ENCODE peak calls at places on chromosomes 5 and 9, in six cellular contexts. One of them, this sample, is unnamed.

GRCh38 chr5:20554001-20554400 is 566.0 kb upstream of the CDH18 start:
- DNase-seq in H1: no peak
- DNase-seq in GM12878: no peak
- DNase-seq in SK-N-SH: no peak
- DNase-seq in HepG2: no peak
- DNase-seq in Panc1: no peak
- DNase-seq in this sample: no peak

GRCh38 chr5:107653685-107654084 is 17.1 kb downstream of the EFNA5 start:
- DNase-seq in Panc1: no peak
- DNase-seq in GM12878: no peak
- DNase-seq in SK-N-SH: no peak
- DNase-seq in HepG2: no peak
- DNase-seq in H1: no peak
- DNase-seq in this sample: no peak

GRCh38 chr5:176415240-176416122 is 858 bp downstream of the CLTB start:
- DNase-seq in HepG2: no peak
- DNase-seq in GM12878: no peak
- DNase-seq in SK-N-SH: peak; percentile 70
- DNase-seq in H1: no peak
- DNase-seq in Panc1: no peak
- DNase-seq in this sample: no peak

GRCh38 chr9:83511051-83511450 is 27.1 kb downstream of the FRMD3 start:
- DNase-seq in Panc1: no peak
- DNase-seq in GM12878: peak; percentile 34
- DNase-seq in HepG2: no peak
- DNase-seq in H1: no peak
- DNase-seq in SK-N-SH: no peak
- DNase-seq in this sample: no peak

GRCh38 chr9:36092014-36092413 is 44.5 kb upstream of the GLIPR2 start:
- DNase-seq in Panc1: no peak
- DNase-seq in HepG2: no peak
- DNase-seq in H1: no peak
- DNase-seq in SK-N-SH: no peak
- DNase-seq in GM12878: no peak
- DNase-seq in this sample: no peak

GRCh38 chr5:173245319-173246134 is 10.5 kb upstream of the NKX2-5 start:
- DNase-seq in Panc1: no peak
- DNase-seq in HepG2: no peak
- DNase-seq in SK-N-SH: no peak
- DNase-seq in GM12878: no peak
- DNase-seq in H1: no peak
- DNase-seq in this sample: no peak

GRCh38 chr5:131169810-131170539 is 769 bp upstream of the LYRM7 start:
- DNase-seq in HepG2: no peak
- DNase-seq in GM12878: no peak
- DNase-seq in Panc1: no peak
- DNase-seq in H1: no peak
- DNase-seq in SK-N-SH: no peak
- DNase-seq in this sample: no peak

GRCh38 chr9:93684806-93685553 is 108.6 kb downstream of the PHF2 start:
- DNase-seq in SK-N-SH: no peak
- DNase-seq in GM12878: no peak
- DNase-seq in HepG2: no peak
- DNase-seq in H1: no peak
- DNase-seq in Panc1: no peak
- DNase-seq in this sample: no peak

GRCh38 chr5:26622947-26623346 is 415.4 kb downstream of the CDH9 start:
- DNase-seq in SK-N-SH: no peak
- DNase-seq in GM12878: no peak
- DNase-seq in HepG2: no peak
- DNase-seq in H1: no peak
- DNase-seq in Panc1: no peak
- DNase-seq in this sample: no peak

GRCh38 chr9:84852902-84853301 is 183.4 kb downstream of the NTRK2 start:
- DNase-seq in SK-N-SH: no peak
- DNase-seq in HepG2: no peak
- DNase-seq in H1: no peak
- DNase-seq in GM12878: no peak
- DNase-seq in Panc1: no peak
- DNase-seq in this sample: no peak

GRCh38 chr9:86645303-86645702 is 291.1 kb upstream of the TUT7 start:
- DNase-seq in GM12878: no peak
- DNase-seq in HepG2: no peak
- DNase-seq in Panc1: no peak
- DNase-seq in H1: no peak
- DNase-seq in SK-N-SH: no peak
- DNase-seq in this sample: no peak

GRCh38 chr9:86639899-86640379 is 285.7 kb upstream of the TUT7 start:
- DNase-seq in GM12878: no peak
- DNase-seq in SK-N-SH: no peak
- DNase-seq in H1: no peak
- DNase-seq in HepG2: no peak
- DNase-seq in Panc1: no peak
- DNase-seq in this sample: no peak

GRCh38 chr9:86641970-86642369 is 287.8 kb upstream of the TUT7 start:
- DNase-seq in HepG2: no peak
- DNase-seq in H1: no peak
- DNase-seq in GM12878: no peak
- DNase-seq in Panc1: no peak
- DNase-seq in SK-N-SH: no peak
- DNase-seq in this sample: no peak

GRCh38 chr9:86644315-86645034 is 290.3 kb upstream of the TUT7 start:
- DNase-seq in SK-N-SH: no peak
- DNase-seq in H1: no peak
- DNase-seq in Panc1: no peak
- DNase-seq in HepG2: no peak
- DNase-seq in GM12878: no peak
- DNase-seq in this sample: no peak

GRCh38 chr9:86642721-86643120 is 288.5 kb upstream of the TUT7 start:
- DNase-seq in H1: no peak
- DNase-seq in Panc1: no peak
- DNase-seq in GM12878: no peak
- DNase-seq in HepG2: no peak
- DNase-seq in SK-N-SH: no peak
- DNase-seq in this sample: no peak
- TF ChIP-seq SIN3A in H1: no peak
- TF ChIP-seq SIN3A in Panc1: no peak
- TF ChIP-seq SIN3A in GM12878: no peak
- TF ChIP-seq SIN3A in HepG2: no peak
- TF ChIP-seq SIN3A in SK-N-SH: no peak
- TF ChIP-seq SIN3A in this sample: no peak

GRCh38 chr5:137252513-137252912 is 246.6 kb downstream of the SPOCK1 start:
- DNase-seq in Panc1: no peak
- DNase-seq in HepG2: no peak
- DNase-seq in H1: no peak
- DNase-seq in SK-N-SH: no peak
- DNase-seq in GM12878: no peak
- DNase-seq in this sample: no peak
- H3K27ac ChIP-seq in Panc1: no peak overlapping the region
- H3K27ac ChIP-seq in HepG2: no peak overlapping the region
- H3K27ac ChIP-seq in H1: no peak overlapping the region
- H3K27ac ChIP-seq in SK-N-SH: no peak overlapping the region
- H3K27ac ChIP-seq in GM12878: no peak overlapping the region
- H3K27ac ChIP-seq in this sample: no peak overlapping the region

GRCh38 chr5:93594591-93595419 is 11.8 kb downstream of the NR2F1 start:
- DNase-seq in GM12878: no peak
- DNase-seq in SK-N-SH: peak; percentile 22
- DNase-seq in Panc1: no peak
- DNase-seq in H1: no peak
- DNase-seq in HepG2: no peak
- DNase-seq in this sample: no peak
- TF ChIP-seq SIN3A in GM12878: no peak
- TF ChIP-seq SIN3A in SK-N-SH: no peak
- TF ChIP-seq SIN3A in Panc1: no peak
- TF ChIP-seq SIN3A in H1: no peak
- TF ChIP-seq SIN3A in HepG2: no peak
- TF ChIP-seq SIN3A in this sample: no peak

GRCh38 chr9:111961575-111961974 is 65.0 kb downstream of the UGCG start:
- DNase-seq in HepG2: no peak
- DNase-seq in SK-N-SH: no peak
- DNase-seq in GM12878: no peak
- DNase-seq in H1: no peak
- DNase-seq in Panc1: peak; percentile 71
- DNase-seq in this sample: peak; percentile 19

GRCh38 chr9:111961011-111961410 is 64.4 kb downstream of the UGCG start:
- DNase-seq in HepG2: no peak
- DNase-seq in H1: no peak
- DNase-seq in Panc1: no peak
- DNase-seq in SK-N-SH: no peak
- DNase-seq in GM12878: no peak
- DNase-seq in this sample: no peak

GRCh38 chr9:111959468-111959941 is 62.9 kb downstream of the UGCG start:
- DNase-seq in Panc1: peak; percentile 79
- DNase-seq in HepG2: peak; percentile 27
- DNase-seq in H1: no peak
- DNase-seq in SK-N-SH: no peak
- DNase-seq in GM12878: no peak
- DNase-seq in this sample: peak; percentile 19

GRCh38 chr9:111957856-111958631 is 61.4 kb downstream of the UGCG start:
- DNase-seq in H1: no peak
- DNase-seq in HepG2: no peak
- DNase-seq in SK-N-SH: no peak
- DNase-seq in GM12878: no peak
- DNase-seq in Panc1: peak; percentile 77
- DNase-seq in this sample: no peak

GRCh38 chr9:111959960-111960359 is 63.3 kb downstream of the UGCG start:
- DNase-seq in Panc1: no peak
- DNase-seq in SK-N-SH: no peak
- DNase-seq in GM12878: no peak
- DNase-seq in H1: no peak
- DNase-seq in HepG2: no peak
- DNase-seq in this sample: no peak
- H3K27ac ChIP-seq in Panc1: peak overlapping the region; percentile 82
- H3K27ac ChIP-seq in SK-N-SH: no peak overlapping the region
- H3K27ac ChIP-seq in GM12878: no peak overlapping the region
- H3K27ac ChIP-seq in H1: no peak overlapping the region
- H3K27ac ChIP-seq in HepG2: no peak overlapping the region
- H3K27ac ChIP-seq in this sample: no peak overlapping the region

This sample was measured in HCT116.